ENCODE peak calls at places on chromosomes 1 and 21, in five cellular contexts. L is lung, V is WERI-Rb-1, Q is left ventricle myocardium inferior, S is astrocyte of the spinal cord. W is an unnamed sample.

GRCh38 chr1:85059563-85059962 is 11.3 kb upstream of the MCOLN3 start:
- DNase-seq in S (no peak), V (no peak), Q (no peak), L (no peak), W (no peak)

GRCh38 chr1:245654460-245655050 is 499.8 kb downstream of the KIF26B start:
- DNase-seq in S (no peak), Q (no peak), V (no peak), L (no peak), W (no peak)

GRCh38 chr1:27522860-27523665 is 33.1 kb upstream of the WASF2 start:
- DNase-seq in Q (peak), L (no peak), V (peak), S (no peak), W (peak)

GRCh38 chr1:88698140-88698539 is 14.1 kb downstream of the PKN2 start:
- DNase-seq in S (no peak), V (no peak), Q (no peak), L (no peak), W (no peak)

GRCh38 chr1:207027221-207027777 is 5.3 kb downstream of the C1orf116 start:
- DNase-seq in L (no peak), S (peak), V (no peak), Q (no peak), W (no peak)

GRCh38 chr1:212457740-212458338 is 25.1 kb downstream of the NENF start:
- DNase-seq in Q (no peak), V (peak), L (peak), S (peak), W (no peak)

GRCh38 chr1:169484683-169485426 is 889 bp downstream of the SLC19A2 start:
- DNase-seq in L (no peak), V (peak), S (peak), Q (peak), W (no peak)

GRCh38 chr1:192489046-192489445 is 86.5 kb upstream of the RGS1 start:
- DNase-seq in S (no peak), Q (no peak), V (no peak), L (no peak), W (no peak)

GRCh38 chr1:56993355-56993985 is 27.7 kb upstream of the C8B start:
- DNase-seq in V (no peak), S (no peak), Q (no peak), L (no peak), W (no peak)

GRCh38 chr1:212132040-212132439 is 96.5 kb downstream of the DTL start:
- DNase-seq in S (no peak), Q (no peak), V (no peak), L (no peak), W (no peak)

GRCh38 chr1:178563099-178563820 is 50.4 kb downstream of the TEX35 start:
- DNase-seq in V (no peak), S (no peak), L (no peak), Q (no peak), W (no peak)

GRCh38 chr1:81702903-81703302 is 97.8 kb upstream of the ADGRL2 start:
- DNase-seq in L (no peak), Q (no peak), S (peak), V (no peak), W (no peak)

GRCh38 chr1:31934706-31935629 is 3.2 kb downstream of the PTP4A2 start:
- DNase-seq in S (peak), L (no peak), V (peak), Q (no peak), W (no peak)

GRCh38 chr1:248114890-248115289 is 19.9 kb downstream of the OR2L13 start:
- DNase-seq in Q (no peak), S (no peak), L (no peak), V (no peak), W (no peak)

GRCh38 chr1:3249846-3250501 is 181.0 kb downstream of the PRDM16 start:
- DNase-seq in Q (no peak), L (no peak), V (peak), S (peak), W (no peak)

GRCh38 chr1:67126111-67126746 is 8.5 kb downstream of the C1orf141 start:
- DNase-seq in L (no peak), Q (no peak), V (no peak), S (no peak), W (no peak)

GRCh38 chr1:50983403-50983802 is 13.4 kb downstream of the CDKN2C start:
- DNase-seq in S (no peak), Q (no peak), V (no peak), L (no peak), W (no peak)

GRCh38 chr1:19049128-19049768 is 92.8 kb upstream of the IFFO2 start:
- DNase-seq in S (no peak), L (no peak), Q (no peak), V (no peak), W (no peak)

GRCh38 chr1:220564216-220564615 is 36.3 kb downstream of the MARK1 start:
- DNase-seq in Q (no peak), L (no peak), V (no peak), S (no peak), W (no peak)

GRCh38 chr1:72281637-72282270 is 585 bp downstream of the NEGR1 start:
- DNase-seq in L (no peak), S (no peak), V (peak), Q (no peak), W (no peak)

DNA sequence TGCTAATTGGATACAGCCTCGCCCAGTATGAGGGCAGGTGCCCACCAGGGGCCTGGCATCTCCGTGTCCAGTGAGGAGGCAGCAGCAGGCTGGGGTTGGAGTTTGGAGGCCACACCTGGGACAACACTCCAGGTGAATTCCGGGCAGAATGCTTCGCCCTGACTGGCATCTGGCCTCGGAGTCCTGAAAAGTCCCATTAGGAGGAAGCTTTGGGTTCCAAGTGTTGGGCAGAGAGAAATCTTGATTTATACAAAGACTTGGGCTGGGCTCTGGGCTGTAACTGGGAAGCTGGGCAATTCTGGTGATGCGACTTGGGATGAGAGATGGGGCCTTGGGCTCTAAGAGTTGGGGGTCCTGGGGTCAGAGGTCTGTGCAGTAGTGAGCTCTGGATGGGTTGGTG is 48.1 kb upstream of the CSF3R start:
- DNase-seq in Q (no peak), L (no peak), S (no peak), V (no peak), W (no peak)
- TF ChIP-seq CTCF in Q (no peak), L (no peak), S (no peak), V (no peak), W (no peak)

DNA sequence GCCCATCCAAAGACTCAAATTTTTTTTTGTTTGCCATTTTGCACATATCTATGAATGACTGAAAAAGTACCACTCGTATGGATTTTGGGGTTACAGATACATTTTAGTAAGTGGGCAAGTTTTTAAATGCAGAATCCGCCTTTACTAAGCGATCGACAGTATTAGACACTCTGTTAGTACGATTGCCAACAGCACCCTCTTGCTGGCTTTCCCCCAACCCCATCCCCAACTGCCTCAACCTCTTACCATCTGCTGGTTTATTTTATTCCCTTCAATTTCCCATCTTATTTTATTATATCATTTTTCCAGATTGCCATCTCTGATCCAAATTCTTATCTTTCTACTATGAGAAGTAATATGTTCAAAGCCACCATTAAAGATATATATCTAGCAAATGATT is 244.8 kb downstream of the LRRIQ3 start:
- DNase-seq in Q (no peak), V (no peak), L (no peak), S (no peak), W (no peak)
- TF ChIP-seq CTCF in Q (no peak), V (no peak), L (no peak), S (no peak), W (no peak)

GRCh38 chr1:159891275-159892157 is 8.4 kb downstream of the CFAP45 start:
- DNase-seq in Q (peak), V (peak), S (peak), L (peak), W (peak)

GRCh38 chr1:159889821-159890252 is 10.1 kb downstream of the CFAP45 start:
- DNase-seq in Q (no peak), L (no peak), S (peak), V (no peak), W (no peak)

GRCh38 chr1:159889202-159889601 is 10.8 kb downstream of the CFAP45 start:
- DNase-seq in Q (no peak), V (no peak), L (no peak), S (no peak), W (no peak)

GRCh38 chr1:159896086-159896930 is 3.7 kb downstream of the CFAP45 start:
- DNase-seq in L (no peak), V (no peak), Q (no peak), S (no peak), W (no peak)

GRCh38 chr1:159892944-159893343 is 7.0 kb downstream of the CFAP45 start:
- DNase-seq in V (peak), S (no peak), L (no peak), Q (no peak), W (no peak)
- TF ChIP-seq CTCF in V (peak), S (no peak), L (no peak), Q (no peak), W (no peak)

DNA sequence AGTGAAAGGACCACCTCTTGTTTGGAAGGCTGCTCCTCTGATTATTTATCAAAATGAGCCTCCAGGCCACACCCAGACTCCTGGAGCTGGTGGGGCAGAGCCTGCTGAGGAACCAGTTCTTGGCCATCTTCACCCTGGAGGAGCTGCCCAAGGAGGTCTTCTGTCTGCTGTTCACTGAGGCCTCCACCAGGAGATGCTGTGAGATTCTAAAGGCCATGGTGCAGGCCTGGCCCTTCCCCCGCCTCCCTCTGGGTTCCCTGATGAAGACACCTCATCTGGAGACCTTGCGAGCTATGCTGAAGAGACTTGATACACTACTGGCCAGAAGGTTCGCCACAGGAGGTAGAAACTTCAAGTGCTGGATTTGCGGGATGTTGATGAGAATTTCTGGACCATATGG is 61.7 kb upstream of the GJA8 start:
- DNase-seq in L (no peak), Q (no peak), S (no peak), V (peak), W (no peak)
- TF ChIP-seq CTCF in L (no peak), Q (no peak), S (no peak), V (peak), W (no peak)

GRCh38 chr21:37087188-37087587 is 14.1 kb downstream of the TTC3 start:
- DNase-seq in Q (no peak), S (peak), L (no peak), V (peak), W (no peak)
- TF ChIP-seq CTCF in Q (peak), S (peak), L (no peak), V (peak), W (no peak)

GRCh38 chr1:226870323-226871046 is at the start of gene PSEN2:
- DNase-seq in S (peak), V (peak), Q (peak), L (peak), W (peak)
- TF ChIP-seq CTCF in S (no peak), V (no peak), Q (peak), L (no peak), W (no peak)

GRCh38 chr1:20486457-20487235 is 636 bp upstream of the CAMK2N1 start:
- DNase-seq in Q (peak), V (peak), L (no peak), S (peak), W (peak)
- TF ChIP-seq CTCF in Q (no peak), V (no peak), L (no peak), S (no peak), W (no peak)

W was measured in mesothelial cell of epicardium.